ENCODE peak calls at places on chromosomes 11 and 22, in nine cellular contexts. M, R, S, C, A, H, Y, P and N are unnamed samples.

GRCh38 chr22:43819691-43820670 is 7.9 kb upstream of the EFCAB6 start:
- DNase-seq in S (no peak), C (no peak), H (no peak), P (no peak), A (no peak), R (no peak), M (no peak), Y (no peak), N (no peak)

GRCh38 chr22:24432059-24432853 is 4.9 kb downstream of the ADORA2A start:
- DNase-seq in R (peak), M (peak), Y (no peak), A (no peak), P (peak), C (no peak), H (no peak), S (no peak), N (no peak)

GRCh38 chr11:28932940-28933339 is 824.8 kb downstream of the METTL15 start:
- DNase-seq in S (no peak), A (no peak), R (no peak), Y (no peak), P (no peak), C (no peak), M (no peak), H (no peak), N (no peak)

GRCh38 chr11:129846508-129847335 is 31.1 kb downstream of the TMEM45B start:
- DNase-seq in R (peak), Y (peak), H (no peak), A (no peak), P (peak), C (no peak), S (peak), M (no peak), N (peak)

GRCh38 chr22:30251661-30252226 is 5.2 kb upstream of the LIF start:
- DNase-seq in Y (no peak), A (no peak), P (peak), R (peak), M (no peak), S (no peak), C (no peak), H (no peak), N (peak)

GRCh38 chr22:38735465-38736256 is 20.1 kb downstream of the SUN2 start:
- DNase-seq in P (no peak), H (no peak), A (no peak), R (no peak), C (no peak), Y (no peak), S (no peak), M (no peak), N (no peak)

GRCh38 chr22:36419177-36419911 is 31.6 kb upstream of the MYH9 start:
- DNase-seq in C (no peak), Y (no peak), M (peak), A (peak), S (peak), R (peak), P (no peak), H (no peak), N (no peak)

GRCh38 chr11:57567210-57567511 is 311 bp downstream of the UBE2L6 start:
- DNase-seq in S (no peak), R (no peak), M (no peak), C (no peak), Y (no peak), P (peak), H (peak), A (peak), N (peak)

GRCh38 chr11:68370211-68371111 is 58.1 kb downstream of the LRP5 start:
- DNase-seq in H (peak), C (peak), A (no peak), S (no peak), Y (no peak), M (peak), R (no peak), P (peak), N (no peak)

GRCh38 chr11:99739464-99740089 is 718.8 kb downstream of the CNTN5 start:
- DNase-seq in S (no peak), M (no peak), Y (peak), R (peak), P (peak), A (peak), H (peak), C (no peak), N (peak)

GRCh38 chr11:96267490-96268010 is 75.4 kb downstream of the MAML2 start:
- DNase-seq in M (no peak), A (no peak), R (peak), C (no peak), Y (no peak), P (no peak), H (peak), S (no peak), N (no peak)

GRCh38 chr11:67629386-67630229 is at the start of gene NUDT8:
- DNase-seq in H (peak), C (peak), M (peak), R (peak), A (peak), S (peak), Y (peak), P (peak), N (peak)

GRCh38 chr11:63835156-63835540 is 3.8 kb upstream of the MARK2 start:
- DNase-seq in H (no peak), A (no peak), S (no peak), P (no peak), M (no peak), Y (no peak), R (no peak), C (no peak), N (no peak)

GRCh38 chr11:79265756-79266322 is 175.0 kb downstream of the TENM4 start:
- DNase-seq in M (no peak), R (peak), A (no peak), S (no peak), C (no peak), H (no peak), Y (no peak), P (no peak), N (no peak)

GRCh38 chr11:12800032-12800671 is 125.9 kb downstream of the TEAD1 start:
- DNase-seq in A (peak), P (peak), R (peak), Y (no peak), S (no peak), M (no peak), C (no peak), H (no peak), N (peak)

GRCh38 chr11:118918128-118918685 is 7.5 kb downstream of the BCL9L start:
- DNase-seq in Y (peak), C (peak), A (peak), P (peak), R (peak), H (no peak), S (peak), M (peak), N (peak)

GRCh38 chr11:10490398-10491232 is 35.6 kb downstream of the AMPD3 start:
- DNase-seq in Y (peak), M (peak), A (peak), C (peak), S (peak), R (peak), P (peak), H (no peak), N (peak)

GRCh38 chr11:1908579-1908978 is 10.9 kb upstream of the TNNT3 start:
- DNase-seq in M (peak), C (no peak), Y (no peak), A (no peak), S (no peak), R (peak), H (no peak), P (peak), N (no peak)

GRCh38 chr22:43002198-43002577 is 12.8 kb downstream of the PACSIN2 start:
- DNase-seq in C (no peak), P (peak), M (no peak), S (no peak), H (no peak), R (peak), A (no peak), Y (no peak), N (peak)

GRCh38 chr11:46387919-46388618 is 3.5 kb downstream of the CHRM4 start:
- DNase-seq in C (no peak), M (no peak), A (no peak), R (no peak), Y (no peak), H (no peak), P (no peak), S (no peak), N (no peak)

GRCh38 chr11:20213790-20214189 is 53.5 kb upstream of the DBX1 start:
- DNase-seq in S (no peak), M (no peak), P (no peak), A (no peak), C (no peak), R (no peak), Y (no peak), H (no peak), N (no peak)

DNA sequence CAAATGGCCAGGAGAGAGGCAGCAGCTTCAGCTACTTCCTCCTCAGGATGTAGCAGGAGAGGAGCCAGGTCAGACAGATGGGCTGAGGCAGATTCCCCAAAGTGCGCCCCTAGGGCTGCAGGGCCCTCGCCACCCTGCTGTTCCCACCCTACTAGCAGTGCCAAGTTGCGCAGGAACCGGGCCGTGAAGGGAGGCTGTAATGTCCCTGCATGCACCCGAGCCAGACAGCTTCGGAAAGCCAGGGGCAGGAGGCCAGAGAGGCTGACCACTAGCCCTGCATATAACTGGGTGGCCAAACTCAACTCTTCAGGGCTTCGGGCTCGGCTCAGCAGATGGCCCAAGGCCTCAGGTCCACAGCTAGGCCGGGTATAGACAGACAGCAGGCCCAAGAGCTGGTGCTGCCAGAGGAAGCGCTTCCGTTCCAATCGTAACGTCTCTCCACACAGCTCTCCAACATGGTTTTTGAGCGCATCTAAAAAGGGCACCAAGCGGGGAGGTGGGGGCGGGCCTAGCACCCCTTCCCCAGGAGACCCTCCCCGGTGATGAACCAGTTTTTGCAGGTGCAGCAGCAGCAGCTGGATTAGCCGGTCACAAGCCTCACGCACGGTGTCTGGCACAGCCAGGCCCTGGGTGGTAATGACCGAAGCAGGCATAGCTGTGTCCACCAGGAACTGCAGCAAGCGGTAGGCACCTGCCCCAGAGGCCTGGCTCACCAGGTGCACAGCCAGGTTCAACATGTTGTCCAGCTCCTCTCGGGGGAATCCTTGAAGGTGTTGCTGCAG is 2.0 kb upstream of the GANAB start:
- DNase-seq in A (no peak), P (no peak), R (no peak), Y (no peak), M (no peak), H (no peak), S (no peak), C (no peak), N (no peak)
- TF ChIP-seq CTCF in A (no peak), P (no peak), R (no peak), Y (no peak), M (no peak), H (no peak), S (no peak), C (no peak), N (no peak)

GRCh38 chr11:37352485-37352884 is 754.4 kb upstream of the RAG2 start:
- DNase-seq in R (no peak), A (no peak), H (no peak), M (no peak), Y (no peak), P (no peak), C (no peak), S (no peak), N (peak)
- TF ChIP-seq CTCF in R (no peak), A (no peak), H (no peak), M (no peak), Y (no peak), P (no peak), C (no peak), S (no peak), N (peak)

DNA sequence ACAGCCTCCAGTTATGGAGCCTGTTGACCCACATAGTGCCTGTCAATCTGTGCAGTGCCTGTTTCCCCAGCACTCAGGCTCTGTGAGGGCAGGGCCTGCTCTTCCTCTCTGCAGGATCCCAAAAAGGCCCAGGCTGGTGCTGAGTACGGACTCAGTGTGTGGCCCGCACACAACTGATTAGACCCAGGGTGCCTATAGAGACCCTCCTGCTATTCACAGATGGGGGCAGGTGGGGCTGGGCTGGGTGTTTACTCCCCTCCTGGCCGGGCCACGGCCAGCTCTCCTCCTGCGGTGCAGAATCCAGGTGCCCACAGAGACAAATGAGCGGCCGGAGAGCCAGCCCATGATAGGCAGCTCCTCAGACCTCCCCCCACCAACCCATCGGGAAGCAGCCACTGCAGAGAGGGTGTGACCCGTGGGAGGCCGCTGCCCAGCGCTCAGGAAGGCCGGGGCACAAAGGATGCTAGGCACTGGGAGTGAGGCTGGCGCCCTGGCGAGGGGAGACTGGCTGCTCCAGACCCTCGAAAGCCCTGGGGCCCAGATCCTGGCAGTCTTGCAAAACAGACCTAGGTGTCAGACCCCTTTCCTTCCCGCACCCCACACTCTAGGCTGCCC is 239.0 kb downstream of the CTTN start:
- DNase-seq in C (no peak), S (no peak), M (no peak), R (no peak), H (no peak), A (no peak), P (no peak), Y (no peak), N (no peak)
- TF ChIP-seq CTCF in C (no peak), S (no peak), M (no peak), R (no peak), H (no peak), A (no peak), P (no peak), Y (no peak), N (no peak)

GRCh38 chr22:26318975-26319374 is 110.1 kb upstream of the ASPHD2 start:
- DNase-seq in S (no peak), C (no peak), P (peak), Y (no peak), R (no peak), H (no peak), M (no peak), A (peak), N (peak)
- TF ChIP-seq CTCF in S (peak), C (no peak), P (peak), Y (peak), R (no peak), H (peak), M (no peak), A (no peak), N (peak)

GRCh38 chr11:22787565-22788162 is 41.9 kb downstream of the SVIP start:
- DNase-seq in M (no peak), S (no peak), R (peak), A (peak), H (peak), C (no peak), P (peak), Y (peak), N (peak)
- TF ChIP-seq CTCF in M (peak), S (peak), R (peak), A (peak), H (peak), C (peak), P (peak), Y (peak), N (peak)

GRCh38 chr11:5366856-5367255 is 15.5 kb downstream of the OR51B6 start:
- DNase-seq in S (no peak), A (no peak), M (no peak), P (no peak), Y (no peak), H (no peak), C (no peak), R (no peak), N (no peak)

GRCh38 chr11:5368502-5369043 is 15.0 kb upstream of the OR51M1 start:
- DNase-seq in M (no peak), C (no peak), S (no peak), P (no peak), H (no peak), R (no peak), Y (no peak), A (no peak), N (no peak)

GRCh38 chr11:5367461-5368074 is 16.0 kb upstream of the OR51M1 start:
- DNase-seq in C (no peak), S (no peak), A (peak), H (no peak), R (peak), P (peak), Y (peak), M (peak), N (no peak)

GRCh38 chr11:5364214-5364613 is 12.9 kb downstream of the OR51B6 start:
- DNase-seq in C (no peak), Y (peak), P (peak), R (peak), M (no peak), H (no peak), S (no peak), A (no peak), N (no peak)

DNA sequence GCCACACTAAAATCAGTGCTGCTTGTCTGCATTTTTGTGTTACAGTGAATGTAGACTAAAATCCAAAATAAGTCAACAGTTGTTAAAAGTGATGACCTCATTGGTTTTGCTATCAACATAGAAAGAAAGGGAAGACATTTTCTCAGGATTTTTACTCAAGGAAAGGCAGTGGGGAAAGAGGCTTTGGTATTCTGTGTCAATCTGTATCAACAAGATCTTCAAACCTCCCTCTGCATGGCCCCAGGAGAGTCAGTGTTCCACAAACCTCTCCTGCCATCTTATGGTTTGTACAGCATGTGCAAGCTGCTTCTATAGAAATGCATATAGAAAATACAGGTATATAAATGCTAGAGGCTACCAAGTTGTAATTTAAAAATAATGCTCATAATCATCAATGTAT is 13.8 kb upstream of the OR51M1 start:
- DNase-seq in Y (peak), S (no peak), M (no peak), H (peak), C (no peak), A (no peak), R (peak), P (peak), N (peak)
- TF ChIP-seq CTCF in Y (peak), S (peak), M (no peak), H (peak), C (no peak), A (no peak), R (peak), P (peak), N (peak)